ENCODE peak calls at places on chromosomes 4 and X, in ten cellular contexts. M, A, K, G, I, H, C, P, W and V are unnamed samples.
A peak's percentile ranks its signal among the peaks of the same experiment; 100 is the strongest.

GRCh38 chr4:154073107-154073817 is 284.4 kb upstream of the SFRP2 start:
- DNase-seq in M (no peak), A (peak; percentile 62), K (no peak), G (no peak), I (peak; percentile 75), H (no peak), C (no peak), P (no peak), W (no peak), V (peak; percentile 91)

GRCh38 chrX:43693602-43694406 is 37.7 kb downstream of the MAOA start:
- DNase-seq in M (no peak), A (peak; percentile 14), K (no peak), G (no peak), I (peak; percentile 10), H (no peak), C (no peak), P (no peak), W (no peak), V (no peak)

GRCh38 chrX:65690057-65690855 is 22.8 kb downstream of the MSN start:
- DNase-seq in M (no peak), A (peak; percentile 49), K (no peak), G (no peak), I (no peak), H (no peak), C (no peak), P (peak; percentile 40), W (no peak), V (peak; percentile 95)

GRCh38 chrX:10470009-10470408 is 150.4 kb downstream of the MID1 start:
- DNase-seq in M (no peak), A (no peak), K (no peak), G (no peak), I (no peak), H (no peak), C (no peak), P (no peak), W (no peak), V (no peak)

GRCh38 chrX:30941898-30942297 is 52.8 kb upstream of the TAB3 start:
- DNase-seq in M (no peak), A (no peak), K (no peak), G (no peak), I (no peak), H (no peak), C (no peak), P (no peak), W (no peak), V (no peak)

GRCh38 chrX:43813898-43814297 is 68.4 kb downstream of the MAOB start:
- DNase-seq in M (no peak), A (peak; percentile 25), K (peak; percentile 52), G (no peak), I (no peak), H (no peak), C (no peak), P (no peak), W (no peak), V (peak; percentile 22)

GRCh38 chrX:79081895-79082512 is 62.5 kb upstream of the GPR174 start:
- DNase-seq in M (no peak), A (peak; percentile 39), K (peak; percentile 86), G (peak; percentile 1), I (peak; percentile 10), H (no peak), C (peak; percentile 61), P (no peak), W (peak; percentile 0), V (peak; percentile 51)

GRCh38 chr4:54152846-54153600 is 53.1 kb downstream of the GSX2 start:
- DNase-seq in M (no peak), A (peak; percentile 84), K (no peak), G (no peak), I (no peak), H (no peak), C (no peak), P (no peak), W (no peak), V (peak; percentile 84)

GRCh38 chrX:34875204-34875603 is 67.4 kb upstream of the FAM47B start:
- DNase-seq in M (no peak), A (peak; percentile 39), K (no peak), G (no peak), I (peak; percentile 28), H (no peak), C (no peak), P (no peak), W (no peak), V (peak; percentile 52)

GRCh38 chrX:154140206-154140605 is 3.8 kb upstream of the OPN1LW start:
- DNase-seq in M (no peak), A (no peak), K (no peak), G (no peak), I (no peak), H (no peak), C (no peak), P (no peak), W (no peak), V (no peak)

GRCh38 chrX:1657367-1658082 is 42.7 kb downstream of the ASMT start:
- DNase-seq in M (peak; percentile 23), A (peak; percentile 47), K (peak; percentile 12), G (peak; percentile 18), I (no peak), H (no peak), C (peak; percentile 62), P (peak; percentile 29), W (peak; percentile 48), V (peak; percentile 56)

GRCh38 chr4:72846280-72847111 is 223.0 kb downstream of the COX18 start:
- DNase-seq in M (no peak), A (no peak), K (no peak), G (no peak), I (no peak), H (no peak), C (no peak), P (no peak), W (no peak), V (peak; percentile 20)

GRCh38 chrX:20796450-20796849 is 529.7 kb upstream of the RPS6KA3 start:
- DNase-seq in M (no peak), A (no peak), K (no peak), G (no peak), I (no peak), H (no peak), C (no peak), P (no peak), W (no peak), V (no peak)

GRCh38 chrX:78643874-78644273 is 15.3 kb downstream of the RTL3 start:
- DNase-seq in M (no peak), A (no peak), K (no peak), G (no peak), I (no peak), H (no peak), C (no peak), P (no peak), W (no peak), V (no peak)

GRCh38 chr4:54073481-54073880 is 9.1 kb upstream of the CHIC2 start:
- DNase-seq in M (no peak), A (no peak), K (no peak), G (no peak), I (peak; percentile 51), H (no peak), C (no peak), P (no peak), W (no peak), V (no peak)

GRCh38 chr4:130576218-130576617 is 1480.3 kb downstream of the C4orf33 start:
- DNase-seq in M (no peak), A (no peak), K (peak; percentile 40), G (no peak), I (no peak), H (no peak), C (no peak), P (no peak), W (no peak), V (no peak)

GRCh38 chr4:122921971-122922876 is at the start of gene NUDT6:
- DNase-seq in M (peak; percentile 5), A (peak; percentile 81), K (peak; percentile 69), G (peak; percentile 5), I (peak; percentile 47), H (peak; percentile 82), C (no peak), P (peak; percentile 60), W (peak; percentile 31), V (peak; percentile 71)

GRCh38 chr4:103052779-103053178 is 23.8 kb downstream of the SLC9B2 start:
- DNase-seq in M (no peak), A (no peak), K (no peak), G (no peak), I (no peak), H (no peak), C (no peak), P (no peak), W (no peak), V (no peak)

GRCh38 chrX:25976683-25977310 is 161.3 kb upstream of the MAGEB18 start:
- DNase-seq in M (no peak), A (no peak), K (no peak), G (no peak), I (no peak), H (no peak), C (no peak), P (no peak), W (no peak), V (peak; percentile 33)

GRCh38 chrX:133229361-133229760 is 11.2 kb upstream of the TFDP3 start:
- DNase-seq in M (no peak), A (peak; percentile 38), K (peak; percentile 44), G (no peak), I (no peak), H (no peak), C (no peak), P (no peak), W (no peak), V (peak; percentile 66)

GRCh38 chrX:49956313-49956712 is 33.9 kb downstream of the CLCN5 start:
- DNase-seq in M (no peak), A (no peak), K (no peak), G (no peak), I (no peak), H (no peak), C (no peak), P (no peak), W (no peak), V (no peak)

GRCh38 chrX:47218920-47219815 is 687 bp downstream of the CDK16 start:
- DNase-seq in M (peak; percentile 51), A (peak; percentile 54), K (peak; percentile 40), G (peak; percentile 32), I (no peak), H (no peak), C (no peak), P (peak; percentile 60), W (peak; percentile 23), V (peak; percentile 38)

GRCh38 chr4:152699313-152699712 is 19.5 kb upstream of the TMEM154 start:
- DNase-seq in M (no peak), A (no peak), K (peak; percentile 49), G (no peak), I (no peak), H (no peak), C (no peak), P (no peak), W (no peak), V (no peak)

GRCh38 chr4:4430492-4431195 is 43.7 kb downstream of the NSG1 start:
- DNase-seq in M (peak; percentile 38), A (peak; percentile 73), K (peak; percentile 71), G (peak; percentile 10), I (peak; percentile 61), H (no peak), C (no peak), P (peak; percentile 50), W (peak; percentile 8), V (peak; percentile 95)

GRCh38 chrX:72029473-72030411 is 102.0 kb downstream of the RTL5 start:
- DNase-seq in M (no peak), A (peak; percentile 74), K (peak; percentile 16), G (no peak), I (peak; percentile 73), H (no peak), C (no peak), P (peak; percentile 26), W (no peak), V (peak; percentile 77)

GRCh38 chr4:81836716-81837115 is 365.0 kb upstream of the RASGEF1B start:
- DNase-seq in M (no peak), A (no peak), K (no peak), G (no peak), I (no peak), H (no peak), C (no peak), P (no peak), W (no peak), V (no peak)

GRCh38 chr4:38939150-38939549 is 71.5 kb downstream of the FAM114A1 start:
- DNase-seq in M (no peak), A (no peak), K (no peak), G (no peak), I (no peak), H (no peak), C (peak; percentile 68), P (no peak), W (no peak), V (peak; percentile 31)

GRCh38 chr4:14095881-14096280 is 468.4 kb upstream of the BOD1L1 start:
- DNase-seq in M (no peak), A (no peak), K (peak; percentile 77), G (no peak), I (no peak), H (no peak), C (no peak), P (no peak), W (no peak), V (no peak)